ENCODE peak calls at places on chromosomes 6 and 20, in nine cellular contexts. One of them, this sample, is unnamed.

GRCh38 chr6:34791842-34792604 is at the start of gene BLTP3A:
- DNase-seq in GM12865: peak; percentile 91
- DNase-seq in ureter: peak; percentile 66
- DNase-seq in CD8-positive, alpha-beta T cell: peak; percentile 85
- DNase-seq in tibial nerve: peak; percentile 31
- DNase-seq in activated CD4-positive, CD25-positive, alpha-beta regulatory T cell: peak; percentile 67
- DNase-seq in GM23248: peak; percentile 89
- DNase-seq in pons: peak; percentile 60
- DNase-seq in iPS-NIHi11: peak; percentile 96
- DNase-seq in this sample: peak; percentile 83

GRCh38 chr6:110527516-110527915 is 51.1 kb upstream of the SLC22A16 start:
- DNase-seq in CD8-positive, alpha-beta T cell: no peak
- DNase-seq in ureter: no peak
- DNase-seq in GM23248: no peak
- DNase-seq in tibial nerve: no peak
- DNase-seq in GM12865: no peak
- DNase-seq in iPS-NIHi11: no peak
- DNase-seq in activated CD4-positive, CD25-positive, alpha-beta regulatory T cell: no peak
- DNase-seq in pons: no peak
- DNase-seq in this sample: no peak

GRCh38 chr6:36595168-36595818 is 1.1 kb downstream of the SRSF3 start:
- DNase-seq in tibial nerve: no peak
- DNase-seq in activated CD4-positive, CD25-positive, alpha-beta regulatory T cell: no peak
- DNase-seq in iPS-NIHi11: no peak
- DNase-seq in GM23248: peak; percentile 80
- DNase-seq in GM12865: no peak
- DNase-seq in pons: peak; percentile 72
- DNase-seq in CD8-positive, alpha-beta T cell: no peak
- DNase-seq in ureter: peak; percentile 65
- DNase-seq in this sample: no peak

GRCh38 chr20:53692465-53693067 is 98.9 kb upstream of the ZNF217 start:
- DNase-seq in GM23248: peak; percentile 96
- DNase-seq in iPS-NIHi11: no peak
- DNase-seq in GM12865: no peak
- DNase-seq in ureter: no peak
- DNase-seq in activated CD4-positive, CD25-positive, alpha-beta regulatory T cell: no peak
- DNase-seq in pons: peak; percentile 21
- DNase-seq in CD8-positive, alpha-beta T cell: no peak
- DNase-seq in tibial nerve: no peak
- DNase-seq in this sample: no peak

GRCh38 chr20:497979-498378 is 35.6 kb upstream of the TBC1D20 start:
- DNase-seq in iPS-NIHi11: no peak
- DNase-seq in ureter: no peak
- DNase-seq in CD8-positive, alpha-beta T cell: no peak
- DNase-seq in pons: no peak
- DNase-seq in tibial nerve: no peak
- DNase-seq in activated CD4-positive, CD25-positive, alpha-beta regulatory T cell: no peak
- DNase-seq in GM23248: peak; percentile 53
- DNase-seq in GM12865: no peak
- DNase-seq in this sample: no peak

GRCh38 chr6:32096394-32097258 is 12.5 kb downstream of the TNXB start:
- DNase-seq in GM12865: no peak
- DNase-seq in CD8-positive, alpha-beta T cell: no peak
- DNase-seq in GM23248: no peak
- DNase-seq in tibial nerve: no peak
- DNase-seq in ureter: no peak
- DNase-seq in pons: no peak
- DNase-seq in activated CD4-positive, CD25-positive, alpha-beta regulatory T cell: no peak
- DNase-seq in iPS-NIHi11: peak; percentile 70
- DNase-seq in this sample: no peak

GRCh38 chr6:141097471-141097870 is 1035.3 kb upstream of the GJE1 start:
- DNase-seq in pons: no peak
- DNase-seq in tibial nerve: no peak
- DNase-seq in GM23248: peak; percentile 48
- DNase-seq in CD8-positive, alpha-beta T cell: no peak
- DNase-seq in GM12865: no peak
- DNase-seq in iPS-NIHi11: no peak
- DNase-seq in activated CD4-positive, CD25-positive, alpha-beta regulatory T cell: no peak
- DNase-seq in ureter: no peak
- DNase-seq in this sample: no peak

GRCh38 chr6:5671162-5671561 is 335.6 kb downstream of the NRN1 start:
- DNase-seq in iPS-NIHi11: no peak
- DNase-seq in pons: peak; percentile 70
- DNase-seq in CD8-positive, alpha-beta T cell: no peak
- DNase-seq in GM12865: peak; percentile 45
- DNase-seq in ureter: no peak
- DNase-seq in activated CD4-positive, CD25-positive, alpha-beta regulatory T cell: no peak
- DNase-seq in tibial nerve: no peak
- DNase-seq in GM23248: peak; percentile 69
- DNase-seq in this sample: no peak